ENCODE peak calls at places on chromosomes 5 and 9, in four cellular contexts. J, K, H and D are unnamed samples. For H3K4me1, the result is how much of the 10 kb centered on the place peaks cover.

GRCh38 chr9:35940474-35941467 is 17.2 kb downstream of the OR2S2 start:
- DNase-seq in H (no peak), K (no peak), J (no peak), D (no peak)

GRCh38 chr5:11672385-11673085 is 231.7 kb downstream of the CTNND2 start:
- DNase-seq in H (no peak), J (no peak), K (no peak), D (no peak)

GRCh38 chr9:131951155-131951554 is 128.5 kb downstream of the MED27 start:
- DNase-seq in J (no peak), H (no peak), K (no peak), D (no peak)

GRCh38 chr9:27407491-27407890 is 110.5 kb upstream of the EQTN start:
- DNase-seq in K (no peak), J (no peak), H (no peak), D (no peak)

GRCh38 chr9:124214596-124215550 is 42.9 kb upstream of the NEK6 start:
- DNase-seq in H (no peak), J (no peak), K (no peak), D (no peak)

GRCh38 chr5:81783401-81783800 is 32.5 kb upstream of the SSBP2 start:
- DNase-seq in K (no peak), H (no peak), J (no peak), D (no peak)

GRCh38 chr5:132264546-132265335 is 7.2 kb downstream of the PDLIM4 start:
- DNase-seq in J (peak), H (no peak), K (no peak), D (peak)

GRCh38 chr5:123752576-123752975 is 240.6 kb downstream of the CSNK1G3 start:
- DNase-seq in J (no peak), H (no peak), K (no peak), D (peak)

GRCh38 chr9:113935677-113936380 is 59.7 kb downstream of the ZNF618 start:
- DNase-seq in K (no peak), H (no peak), J (no peak), D (no peak)

GRCh38 chr5:13601152-13601551 is 343.3 kb downstream of the DNAH5 start:
- DNase-seq in J (no peak), H (no peak), K (no peak), D (no peak)

GRCh38 chr5:132813599-132814440 is 718 bp downstream of the SOWAHA start:
- DNase-seq in J (no peak), H (no peak), K (no peak), D (peak)

GRCh38 chr5:151223447-151224264 is at the start of gene CCDC69:
- DNase-seq in K (no peak), H (peak), J (peak), D (peak)

GRCh38 chr9:113583511-113584470 is 120.3 kb downstream of the RGS3 start:
- DNase-seq in K (no peak), H (no peak), J (no peak), D (no peak)

GRCh38 chr9:132201139-132201538 is 39.3 kb downstream of the NTNG2 start:
- DNase-seq in H (no peak), J (no peak), K (no peak), D (no peak)

GRCh38 chr5:158590936-158591863 is 508.5 kb downstream of the EBF1 start:
- DNase-seq in H (no peak), K (no peak), J (peak), D (peak)

GRCh38 chr5:95957804-95958203 is 3.8 kb downstream of the ELL2 start:
- DNase-seq in J (no peak), K (no peak), H (no peak), D (no peak)

GRCh38 chr5:95956900-95957293 is 4.8 kb downstream of the ELL2 start:
- DNase-seq in K (no peak), H (no peak), J (no peak), D (no peak)

GRCh38 chr5:95958308-95959014 is 3.2 kb downstream of the ELL2 start:
- DNase-seq in K (no peak), J (no peak), H (no peak), D (no peak)

GRCh38 chr5:95954716-95955115 is 6.9 kb downstream of the ELL2 start:
- DNase-seq in J (no peak), K (no peak), H (no peak), D (no peak)

DNA sequence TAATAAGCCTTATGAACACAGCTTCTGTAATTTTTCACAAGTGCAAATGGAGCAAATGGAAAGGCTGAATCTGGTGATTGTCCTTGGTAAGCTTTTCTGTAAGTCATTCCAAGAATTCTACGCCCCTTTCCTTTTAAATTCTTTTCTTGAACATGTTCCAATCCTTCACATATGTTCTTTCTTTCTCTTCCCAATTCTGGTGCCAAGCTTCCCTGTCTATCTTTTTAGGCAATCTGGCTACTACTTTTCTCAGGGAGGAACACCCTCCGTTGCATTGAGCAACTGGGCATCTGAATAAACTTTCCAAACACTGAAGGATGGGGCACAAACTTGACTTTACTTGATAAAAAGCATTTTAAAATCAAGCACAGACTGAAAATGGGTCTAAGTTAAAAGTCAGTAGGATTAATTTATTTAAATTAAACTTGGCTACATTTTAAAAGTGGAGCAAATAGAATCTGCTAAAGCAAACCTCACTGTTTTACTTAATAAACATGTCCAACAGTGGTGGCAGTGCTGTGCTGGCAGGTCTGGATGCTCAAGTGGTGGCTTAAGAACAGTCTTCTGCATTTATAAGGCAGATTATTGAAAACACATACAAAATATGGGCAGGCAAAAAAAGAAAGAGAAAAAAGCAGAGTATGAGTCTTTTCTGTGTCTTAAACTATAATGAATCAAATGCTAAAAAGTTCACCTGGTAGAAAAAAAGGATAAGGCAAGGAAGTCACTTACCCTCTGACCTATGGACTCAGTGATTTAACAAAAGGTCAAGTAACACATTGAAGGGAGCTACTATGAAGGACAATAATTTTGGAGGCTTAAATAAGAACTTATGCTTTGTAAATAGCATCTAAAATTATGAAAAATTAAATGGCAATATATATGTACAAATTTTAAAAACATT is 5.4 kb downstream of the ELL2 start:
- DNase-seq in J (no peak), K (no peak), H (no peak), D (no peak)
- H3K4me1 ChIP-seq in J (under half), K (under half), H (under half), D (under half)

GRCh38 chr5:6019612-6020011 is 358.7 kb downstream of the MED10 start:
- DNase-seq in K (no peak), H (no peak), J (no peak), D (no peak)
- H3K27ac ChIP-seq in K (no peak), H (no peak), J (no peak), D (no peak)

GRCh38 chr5:116923344-116923743 is 348.7 kb upstream of the SEMA6A start:
- DNase-seq in J (no peak), K (no peak), H (no peak), D (no peak)

DNA sequence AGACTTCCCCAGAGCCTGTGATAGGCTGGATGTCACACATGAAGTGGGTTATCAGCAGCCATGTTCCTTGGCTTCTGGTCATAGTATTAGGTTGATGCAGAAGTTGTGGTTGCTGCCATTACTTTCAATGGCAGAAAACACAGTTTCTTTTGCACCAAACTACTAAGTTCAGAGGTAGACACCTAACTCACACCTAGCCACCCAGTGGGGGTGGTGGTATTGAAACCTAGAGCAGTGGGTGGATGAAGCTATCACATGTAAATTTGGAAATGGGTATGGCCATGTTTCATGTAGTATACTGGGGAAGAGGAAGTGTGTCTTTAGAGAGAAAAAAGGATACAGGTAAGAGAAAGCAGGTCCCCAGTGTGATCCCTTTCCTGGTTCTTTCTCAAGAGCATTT is 347.9 kb upstream of the SEMA6A start:
- DNase-seq in J (no peak), H (no peak), K (no peak), D (no peak)
- H3K4me3 ChIP-seq in J (no peak), H (no peak), K (no peak), D (no peak)

GRCh38 chr5:148970876-148971275 is 92.0 kb downstream of the SH3TC2 start:
- DNase-seq in H (no peak), K (peak), J (no peak), D (no peak)
- H3K4me1 ChIP-seq in H (under half), K (half or more), J (under half), D (half or more)

DNA sequence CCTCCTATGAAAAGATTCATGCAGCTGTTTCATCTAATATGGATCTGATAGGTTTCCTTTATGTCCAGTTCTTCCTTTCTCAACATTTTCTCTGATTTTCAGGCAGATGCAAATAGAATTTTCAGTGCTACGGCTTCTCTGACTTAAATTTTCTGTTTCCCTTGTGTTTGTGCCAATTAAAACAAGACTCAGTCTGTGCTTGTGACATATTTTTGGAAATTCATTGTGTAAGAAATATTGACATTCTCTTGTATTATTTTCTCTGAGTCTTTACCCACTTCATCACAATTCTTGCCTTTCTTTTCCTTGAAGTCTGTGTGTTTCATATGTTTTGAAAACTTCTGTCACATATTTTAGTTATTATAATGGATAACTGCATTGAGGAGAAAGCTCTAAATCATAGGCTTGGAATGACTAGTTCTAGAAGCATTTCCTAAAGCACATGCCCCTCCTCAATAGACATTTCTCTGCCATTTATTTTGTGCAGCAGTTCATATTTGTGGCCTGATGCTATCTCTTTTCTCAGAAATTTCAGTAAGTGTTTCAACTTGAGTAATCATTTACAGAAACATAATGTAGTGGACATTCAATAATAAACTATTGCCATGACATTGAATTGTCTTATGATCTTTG is 206.5 kb downstream of the PALM2AKAP2 start:
- DNase-seq in H (no peak), J (no peak), K (peak), D (no peak)
- H3K27ac ChIP-seq in H (peak), J (no peak), K (no peak), D (peak)

DNA sequence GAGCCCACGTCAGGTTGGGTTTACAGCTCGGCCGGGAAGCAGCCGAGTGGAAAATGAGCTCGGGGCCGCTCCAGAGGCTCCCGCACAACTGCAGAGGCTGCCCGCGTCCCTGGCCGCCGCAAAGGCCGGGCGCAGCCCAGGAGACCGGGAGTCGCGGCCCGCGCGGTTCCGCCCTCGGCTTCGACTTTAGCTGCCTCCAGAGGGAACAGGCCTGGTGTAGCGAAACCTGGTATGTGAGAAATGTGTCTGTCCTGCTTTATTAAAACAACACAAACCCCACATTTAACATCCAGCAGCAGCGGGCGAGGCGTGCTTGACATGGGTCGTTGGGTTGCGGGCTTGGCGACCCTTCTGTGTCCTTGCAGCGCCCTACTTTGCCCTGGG is 66.2 kb downstream of the FOXD1 start:
- DNase-seq in J (no peak), K (no peak), H (no peak), D (no peak)
- H3K4me3 ChIP-seq in J (no peak), K (no peak), H (no peak), D (no peak)

GRCh38 chr5:93359958-93360305 is 221.1 kb downstream of the NR2F1-AS1 start:
- DNase-seq in H (no peak), J (no peak), K (no peak), D (no peak)
- H3K4me1 ChIP-seq in H (under half), J (under half), K (under half), D (under half)

GRCh38 chr9:97528529-97529230 is 27.2 kb downstream of the TMOD1 start:
- DNase-seq in H (no peak), K (peak), J (no peak), D (no peak)

GRCh38 chr9:97526895-97527575 is 25.6 kb downstream of the TMOD1 start:
- DNase-seq in J (no peak), H (no peak), K (no peak), D (no peak)

GRCh38 chr9:97531750-97532383 is 30.4 kb downstream of the TMOD1 start:
- DNase-seq in H (no peak), J (no peak), K (no peak), D (no peak)

GRCh38 chr9:97527626-97528528 is 26.4 kb downstream of the TMOD1 start:
- DNase-seq in J (no peak), K (no peak), H (no peak), D (no peak)

GRCh38 chr9:97529363-97530076 is 28.1 kb downstream of the TMOD1 start:
- DNase-seq in H (no peak), K (peak), J (no peak), D (no peak)
- H3K27ac ChIP-seq in H (peak), K (peak), J (peak), D (no peak)

DNA sequence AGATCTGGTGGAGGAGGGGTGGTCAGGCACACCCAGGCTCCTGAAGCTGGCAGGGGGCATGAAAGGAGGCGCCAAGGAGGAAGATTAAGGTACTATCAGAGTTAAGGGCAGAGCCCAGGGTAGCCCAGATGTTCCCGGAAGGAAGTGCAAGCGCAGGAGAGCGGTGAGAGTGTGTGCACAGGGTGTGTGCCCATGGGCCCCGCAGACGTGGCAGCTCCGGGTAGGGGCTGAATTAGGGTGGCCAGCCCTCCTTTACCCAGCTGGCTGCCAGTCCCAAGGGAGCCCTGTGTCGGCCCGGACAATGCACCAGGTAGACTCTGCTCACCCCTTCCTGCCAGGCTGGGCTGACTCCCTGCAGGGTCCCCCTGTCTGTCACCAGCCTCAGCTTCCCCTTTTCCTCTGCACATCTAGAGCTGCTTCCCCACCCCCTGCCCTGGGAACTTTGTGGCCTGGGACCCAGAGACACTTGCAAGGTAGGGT is at the start of gene SMIM33:
- DNase-seq in K (no peak), H (no peak), J (no peak), D (no peak)
- H3K4me3 ChIP-seq in K (no peak), H (no peak), J (no peak), D (no peak)